ENCODE peak calls at places on chromosomes 5 and 9, in eight cellular contexts. X is iris pigment epithelial cell, P is T-cell, L is HTR-8/SVneo, Q is renal cortical epithelial cell, I is right cardiac atrium, B is AG04450, Z is NCI-H2081 treated with DMSO at 0.1 percent for 48 hours. J is an unnamed sample.
A peak's percentile ranks its signal among the peaks of the same experiment; 100 is the strongest.

GRCh38 chr9:84139296-84140100 is 158.9 kb downstream of the RMI1 start:
- DNase-seq in L (no peak), Z (peak; percentile 56), I (no peak), X (peak; percentile 15), B (no peak), P (no peak), Q (peak; percentile 84), J (peak; percentile 92)

GRCh38 chr5:172543484-172544298 is 89.4 kb upstream of the SH3PXD2B start:
- DNase-seq in L (no peak), P (no peak), X (no peak), B (no peak), Q (no peak), Z (no peak), I (no peak), J (no peak)

GRCh38 chr9:92774274-92774673 is 9.6 kb upstream of the BICD2 start:
- DNase-seq in Q (peak; percentile 57), L (no peak), P (no peak), B (peak; percentile 90), X (peak; percentile 98), I (no peak), Z (no peak), J (peak; percentile 95)

GRCh38 chr5:16617272-16617973 is 626 bp upstream of the RETREG1 start:
- DNase-seq in P (peak; percentile 48), L (peak; percentile 30), X (no peak), Q (no peak), I (peak; percentile 42), B (no peak), Z (no peak), J (no peak)

GRCh38 chr5:33297760-33298216 is 143.0 kb upstream of the TARS1 start:
- DNase-seq in L (no peak), B (no peak), Q (no peak), P (no peak), Z (no peak), X (no peak), I (no peak), J (no peak)

GRCh38 chr9:89185980-89186379 is 7.4 kb upstream of the SHC3 start:
- DNase-seq in Q (peak; percentile 16), Z (no peak), L (no peak), B (no peak), X (peak; percentile 11), I (no peak), P (no peak), J (peak; percentile 59)

GRCh38 chr5:112146323-112146848 is 272.7 kb downstream of the EPB41L4A start:
- DNase-seq in P (no peak), Q (peak; percentile 61), I (no peak), B (peak; percentile 64), Z (no peak), X (peak; percentile 93), L (no peak), J (peak; percentile 26)

GRCh38 chr5:143108498-143109128 is 294.9 kb downstream of the NR3C1 start:
- DNase-seq in Z (peak; percentile 30), P (no peak), B (no peak), L (no peak), I (peak; percentile 59), Q (peak; percentile 47), X (no peak), J (peak; percentile 54)

GRCh38 chr5:133827001-133827400 is 141.4 kb downstream of the C5orf15 start:
- DNase-seq in Z (peak; percentile 45), P (no peak), L (no peak), I (no peak), B (no peak), X (no peak), Q (peak; percentile 66), J (no peak)

GRCh38 chr9:21102311-21102710 is 24.6 kb upstream of the IFNB1 start:
- DNase-seq in Z (no peak), Q (peak; percentile 64), X (peak; percentile 36), I (no peak), L (no peak), P (no peak), B (no peak), J (peak; percentile 51)

GRCh38 chr9:89319015-89319905 is 960 bp downstream of the SECISBP2 start:
- DNase-seq in Z (no peak), B (no peak), Q (no peak), P (no peak), I (no peak), X (no peak), L (no peak), J (peak; percentile 20)

GRCh38 chr5:32973646-32974045 is 262.5 kb downstream of the NPR3 start:
- DNase-seq in I (no peak), P (no peak), L (no peak), B (no peak), Z (no peak), Q (no peak), X (no peak), J (no peak)

GRCh38 chr9:128396970-128397613 is 23.6 kb upstream of the CERCAM start:
- DNase-seq in Q (no peak), I (peak; percentile 30), L (no peak), X (no peak), Z (no peak), P (no peak), B (no peak), J (no peak)

GRCh38 chr5:83965431-83965830 is 244.8 kb upstream of the HAPLN1 start:
- DNase-seq in L (no peak), X (no peak), B (no peak), I (no peak), Z (no peak), Q (no peak), P (no peak), J (no peak)

GRCh38 chr9:109100543-109101201 is 19.1 kb downstream of the TMEM245 start:
- DNase-seq in B (no peak), P (no peak), I (no peak), Q (peak; percentile 70), Z (no peak), L (no peak), X (no peak), J (no peak)

GRCh38 chr9:36023260-36024048 is 13.3 kb upstream of the RECK start:
- DNase-seq in L (peak; percentile 42), Q (peak; percentile 75), P (peak; percentile 36), I (peak; percentile 43), X (peak; percentile 71), Z (peak; percentile 9), B (no peak), J (peak; percentile 87)

GRCh38 chr5:65927497-65928340 is 1.3 kb downstream of the ERBIN start:
- DNase-seq in X (peak; percentile 82), Z (no peak), L (no peak), P (no peak), Q (peak; percentile 76), I (no peak), B (peak; percentile 29), J (peak; percentile 77)

GRCh38 chr9:1879501-1879900 is 135.6 kb upstream of the SMARCA2 start:
- DNase-seq in Q (no peak), B (no peak), I (no peak), Z (no peak), L (no peak), P (no peak), X (no peak), J (no peak)

GRCh38 chr5:40277161-40277906 is 402.4 kb upstream of the PTGER4 start:
- DNase-seq in Z (no peak), X (no peak), B (no peak), I (no peak), P (no peak), L (no peak), Q (no peak), J (no peak)

GRCh38 chr9:108163321-108164005 is 673.9 kb upstream of the KLF4 start:
- DNase-seq in I (no peak), P (no peak), L (no peak), Q (peak; percentile 60), B (no peak), X (peak; percentile 28), Z (no peak), J (peak; percentile 29)

GRCh38 chr5:115396698-115397097 is 100.2 kb upstream of the CCDC112 start:
- DNase-seq in L (no peak), X (no peak), B (no peak), I (no peak), Z (no peak), Q (no peak), P (no peak), J (peak; percentile 63)

GRCh38 chr5:67414712-67415111 is 218.1 kb upstream of the CD180 start:
- DNase-seq in Q (peak; percentile 80), P (no peak), I (no peak), Z (no peak), X (peak; percentile 25), B (no peak), L (no peak), J (peak; percentile 89)

GRCh38 chr5:26660116-26660515 is 378.3 kb downstream of the CDH9 start:
- DNase-seq in I (no peak), P (no peak), X (no peak), B (no peak), Q (no peak), L (no peak), Z (no peak), J (no peak)

GRCh38 chr5:115532517-115532916 is 12.1 kb downstream of the FEM1C start:
- DNase-seq in B (no peak), I (no peak), Q (no peak), X (peak; percentile 68), Z (no peak), P (no peak), L (no peak), J (no peak)

GRCh38 chr5:388266-389196 is 54.4 kb upstream of the EXOC3 start:
- DNase-seq in B (no peak), L (no peak), Z (no peak), X (no peak), I (no peak), Q (no peak), P (no peak), J (no peak)

GRCh38 chr5:123075521-123076163 is 13.4 kb upstream of the PRDM6 start:
- DNase-seq in Q (no peak), X (no peak), I (no peak), P (no peak), B (no peak), Z (no peak), L (no peak), J (no peak)

GRCh38 chr5:54861212-54861894 is 124.0 kb downstream of the ESM1 start:
- DNase-seq in B (peak; percentile 71), L (no peak), P (no peak), I (no peak), Q (peak; percentile 26), X (peak; percentile 65), Z (no peak), J (peak; percentile 84)

GRCh38 chr9:32581512-32582143 is 8.7 kb upstream of the NDUFB6 start:
- DNase-seq in X (peak; percentile 72), Z (peak; percentile 55), B (peak; percentile 29), I (no peak), Q (peak; percentile 76), L (peak; percentile 26), P (no peak), J (peak; percentile 78)

GRCh38 chr9:135523521-135524129 is 2.4 kb downstream of the LCN1 start:
- DNase-seq in Q (no peak), P (no peak), B (no peak), Z (no peak), X (no peak), L (no peak), I (no peak), J (no peak)

GRCh38 chr5:42875785-42876374 is 64.2 kb upstream of the SELENOP start:
- DNase-seq in X (no peak), P (no peak), Q (no peak), L (no peak), Z (no peak), B (no peak), I (no peak), J (no peak)

GRCh38 chr9:126451316-126451885 is 124.8 kb downstream of the MVB12B start:
- DNase-seq in I (no peak), Z (no peak), L (no peak), Q (no peak), X (no peak), B (no peak), P (no peak), J (no peak)

GRCh38 chr5:176799488-176799887 is 10.9 kb upstream of the UNC5A start:
- DNase-seq in I (no peak), Q (no peak), P (no peak), Z (no peak), L (no peak), X (no peak), B (no peak), J (no peak)

J was measured in astrocyte of the hippocampus.